ENCODE peak calls at places on chromosomes 2 and 18, in five cellular contexts. One of them, this sample, is unnamed.

GRCh38 chr2:84362541-84362940 is 96.5 kb downstream of the SUCLG1 start:
- DNase-seq in hepatic stellate cell: no peak
- DNase-seq in lower leg skin: no peak
- DNase-seq in GOT3: no peak
- DNase-seq in endothelial cell: no peak
- DNase-seq in this sample: no peak

GRCh38 chr2:164913640-164914346 is 41.5 kb downstream of the SLC38A11 start:
- DNase-seq in lower leg skin: no peak
- DNase-seq in hepatic stellate cell: no peak
- DNase-seq in endothelial cell: no peak
- DNase-seq in GOT3: no peak
- DNase-seq in this sample: no peak

GRCh38 chr18:70359071-70359470 is 70.2 kb downstream of the SOCS6 start:
- DNase-seq in lower leg skin: no peak
- DNase-seq in hepatic stellate cell: no peak
- DNase-seq in GOT3: no peak
- DNase-seq in endothelial cell: no peak
- DNase-seq in this sample: no peak

GRCh38 chr2:215503381-215503780 is 67.5 kb upstream of the FN1 start:
- DNase-seq in hepatic stellate cell: no peak
- DNase-seq in endothelial cell: no peak
- DNase-seq in GOT3: no peak
- DNase-seq in lower leg skin: no peak
- DNase-seq in this sample: no peak

GRCh38 chr2:241736111-241736510 is 1.7 kb downstream of the D2HGDH start:
- DNase-seq in endothelial cell: no peak
- DNase-seq in hepatic stellate cell: no peak
- DNase-seq in GOT3: no peak
- DNase-seq in lower leg skin: no peak
- DNase-seq in this sample: no peak

GRCh38 chr2:55718165-55719008 is 24.7 kb upstream of the PNPT1 start:
- DNase-seq in GOT3: no peak
- DNase-seq in hepatic stellate cell: peak
- DNase-seq in endothelial cell: peak
- DNase-seq in lower leg skin: peak
- DNase-seq in this sample: peak

GRCh38 chr2:73739101-73739500 is 2.0 kb upstream of the TPRKB start:
- DNase-seq in GOT3: no peak
- DNase-seq in lower leg skin: no peak
- DNase-seq in hepatic stellate cell: no peak
- DNase-seq in endothelial cell: no peak
- DNase-seq in this sample: no peak

GRCh38 chr2:56267412-56267788 is 83.6 kb downstream of the CCDC85A start:
- DNase-seq in hepatic stellate cell: no peak
- DNase-seq in endothelial cell: no peak
- DNase-seq in GOT3: no peak
- DNase-seq in lower leg skin: no peak
- DNase-seq in this sample: no peak

GRCh38 chr2:241228081-241228859 is 39.8 kb downstream of the ANO7 start:
- DNase-seq in GOT3: no peak
- DNase-seq in endothelial cell: no peak
- DNase-seq in hepatic stellate cell: no peak
- DNase-seq in lower leg skin: no peak
- DNase-seq in this sample: no peak

GRCh38 chr2:195343942-195344530 is 313.0 kb upstream of the SLC39A10 start:
- DNase-seq in GOT3: no peak
- DNase-seq in lower leg skin: no peak
- DNase-seq in endothelial cell: no peak
- DNase-seq in hepatic stellate cell: peak
- DNase-seq in this sample: no peak

GRCh38 chr2:10547011-10547410 is 98.9 kb upstream of the ODC1 start:
- DNase-seq in endothelial cell: no peak
- DNase-seq in lower leg skin: no peak
- DNase-seq in GOT3: no peak
- DNase-seq in hepatic stellate cell: no peak
- DNase-seq in this sample: peak

GRCh38 chr2:98730053-98730850 is 680 bp downstream of the MGAT4A start:
- DNase-seq in endothelial cell: peak
- DNase-seq in lower leg skin: peak
- DNase-seq in hepatic stellate cell: no peak
- DNase-seq in GOT3: no peak
- DNase-seq in this sample: no peak

GRCh38 chr2:233456111-233456510 is 101.8 kb downstream of the DGKD start:
- DNase-seq in endothelial cell: no peak
- DNase-seq in GOT3: no peak
- DNase-seq in hepatic stellate cell: no peak
- DNase-seq in lower leg skin: no peak
- DNase-seq in this sample: no peak

GRCh38 chr18:32049393-32050161 is 31.0 kb downstream of the RNF125 start:
- DNase-seq in lower leg skin: peak
- DNase-seq in GOT3: no peak
- DNase-seq in hepatic stellate cell: no peak
- DNase-seq in endothelial cell: no peak
- DNase-seq in this sample: no peak

This sample was measured in HTR-8/SVneo.